ENCODE peak calls at places on chromosome 2, in four cellular contexts. I is fibroblast of lung, Q is psoas muscle, T is lower lobe of right lung. M is an unnamed sample.

GRCh38 chr2:28626891-28627421 is 124.7 kb upstream of the PPP1CB start:
- DNase-seq in I (peak; percentile 91), Q (peak; percentile 52), T (no peak), M (no peak)

GRCh38 chr2:44430340-44430739 is 68.6 kb downstream of the CAMKMT start:
- DNase-seq in Q (no peak), T (no peak), I (no peak), M (no peak)

GRCh38 chr2:167596072-167596471 is 651.3 kb downstream of the STK39 start:
- DNase-seq in T (no peak), I (no peak), Q (no peak), M (no peak)

GRCh38 chr2:2843969-2844548 is 513.0 kb upstream of the MYT1L start:
- DNase-seq in T (no peak), I (no peak), Q (no peak), M (no peak)

GRCh38 chr2:119266091-119266589 is 42.5 kb downstream of the STEAP3 start:
- DNase-seq in Q (no peak), T (no peak), I (no peak), M (no peak)

GRCh38 chr2:186941853-186942252 is 92.9 kb upstream of the ZSWIM2 start:
- DNase-seq in I (no peak), Q (no peak), T (no peak), M (no peak)

GRCh38 chr2:216478791-216479190 is 19.9 kb upstream of the RPL37A start:
- DNase-seq in I (no peak), T (no peak), Q (no peak), M (no peak)

GRCh38 chr2:239155806-239156480 is 244.9 kb downstream of the HDAC4 start:
- DNase-seq in T (peak; percentile 21), I (no peak), Q (peak; percentile 35), M (no peak)

GRCh38 chr2:236663671-236664101 is 94.1 kb downstream of the ACKR3 start:
- DNase-seq in Q (peak; percentile 73), T (no peak), I (peak; percentile 48), M (no peak)

GRCh38 chr2:111972955-111973565 is 74.7 kb downstream of the MERTK start:
- DNase-seq in T (no peak), Q (no peak), I (peak; percentile 25), M (no peak)

GRCh38 chr2:112577756-112578155 is 6.7 kb upstream of the CHCHD5 start:
- DNase-seq in I (peak; percentile 31), Q (no peak), T (no peak), M (no peak)

GRCh38 chr2:217650716-217651360 is 352.0 kb downstream of the TNS1 start:
- DNase-seq in T (no peak), Q (no peak), I (peak; percentile 64), M (no peak)

GRCh38 chr2:160224060-160224459 is 24.0 kb upstream of the ITGB6 start:
- DNase-seq in T (no peak), I (peak; percentile 93), Q (no peak), M (no peak)

GRCh38 chr2:240244543-240244942 is 104.1 kb upstream of the OTOS start:
- DNase-seq in I (no peak), T (peak; percentile 37), Q (peak; percentile 77), M (no peak)

GRCh38 chr2:24919100-24919976 is 699 bp downstream of the ADCY3 start:
- DNase-seq in I (peak; percentile 23), T (no peak), Q (peak; percentile 58), M (no peak)

GRCh38 chr2:25159947-25160346 is 8.4 kb downstream of the POMC start:
- DNase-seq in I (no peak), Q (no peak), T (peak; percentile 26), M (no peak)

GRCh38 chr2:138787053-138787666 is 7.0 kb upstream of the NXPH2 start:
- DNase-seq in T (no peak), Q (no peak), I (peak; percentile 59), M (no peak)

GRCh38 chr2:149921911-149922616 is 334.5 kb upstream of the MMADHC start:
- DNase-seq in Q (no peak), I (no peak), T (no peak), M (no peak)

GRCh38 chr2:202135111-202135874 is 62.2 kb downstream of the KIAA2012 start:
- DNase-seq in Q (peak; percentile 85), T (no peak), I (peak; percentile 100), M (no peak)

GRCh38 chr2:149187061-149187460 is 143.3 kb upstream of the LYPD6 start:
- DNase-seq in I (no peak), Q (no peak), T (no peak), M (no peak)

GRCh38 chr2:62306751-62307468 is 111.0 kb downstream of the B3GNT2 start:
- DNase-seq in T (no peak), Q (no peak), I (no peak), M (no peak)

GRCh38 chr2:46591562-46591961 is 112.2 kb downstream of the TMEM247 start:
- DNase-seq in Q (no peak), T (no peak), I (no peak), M (no peak)

GRCh38 chr2:176555112-176555511 is 285.9 kb downstream of the MTX2 start:
- DNase-seq in I (no peak), T (no peak), Q (no peak), M (no peak)

GRCh38 chr2:241430178-241430577 is 74.1 kb downstream of the FARP2 start:
- DNase-seq in T (no peak), I (no peak), Q (no peak), M (no peak)

GRCh38 chr2:61410185-61410584 is 60.7 kb downstream of the USP34 start:
- DNase-seq in I (no peak), T (no peak), Q (no peak), M (no peak)

GRCh38 chr2:227456772-227457171 is 15.2 kb upstream of the AGFG1 start:
- DNase-seq in Q (no peak), T (no peak), I (no peak), M (no peak)

GRCh38 chr2:3483227-3483985 is 35.9 kb downstream of the ADI1 start:
- DNase-seq in Q (peak; percentile 80), T (peak; percentile 90), I (peak; percentile 91), M (peak; percentile 87)

GRCh38 chr2:136230471-136230870 is 112.5 kb upstream of the CXCR4 start:
- DNase-seq in I (no peak), T (no peak), Q (no peak), M (no peak)

GRCh38 chr2:42914314-42914713 is 121.9 kb upstream of the HAAO start:
- DNase-seq in T (no peak), I (no peak), Q (no peak), M (no peak)

GRCh38 chr2:40803900-40804299 is 352.0 kb upstream of the SLC8A1 start:
- DNase-seq in I (no peak), T (no peak), Q (no peak), M (no peak)

GRCh38 chr2:228545041-228545440 is 363.6 kb upstream of the SPHKAP start:
- DNase-seq in T (no peak), I (no peak), Q (no peak), M (no peak)

GRCh38 chr2:173931751-173932150 is 33.4 kb downstream of the SP3 start:
- DNase-seq in T (no peak), Q (no peak), I (no peak), M (no peak)

GRCh38 chr2:64865831-64866146 is 123.4 kb upstream of the SLC1A4 start:
- DNase-seq in I (no peak), Q (no peak), T (no peak), M (no peak)
- H3K4me3 ChIP-seq in I (peak overlapping the region; percentile 1), Q (peak overlapping the region; percentile 79), T (peak overlapping the region; percentile 78), M (peak overlapping the region; percentile 62)

DNA sequence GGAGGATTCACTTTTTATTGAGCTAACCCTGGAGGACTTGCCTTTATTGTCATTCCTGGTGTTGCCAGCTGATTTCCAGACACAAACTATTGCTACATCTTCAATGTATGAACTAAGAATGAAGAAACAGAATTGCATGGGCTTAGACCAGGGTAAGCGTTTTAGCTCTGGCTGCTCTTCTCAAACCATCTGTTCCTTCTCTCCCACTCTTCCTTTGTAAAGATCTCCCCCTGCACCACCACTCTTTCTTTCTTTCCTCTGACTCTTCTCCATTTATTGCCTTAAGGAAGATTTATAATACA is 41.8 kb downstream of the NCKAP5 start:
- DNase-seq in I (peak; percentile 31), Q (no peak), T (no peak), M (no peak)
- H3K27ac ChIP-seq in I (no peak overlapping the region), Q (no peak overlapping the region), T (no peak overlapping the region), M (no peak overlapping the region)

GRCh38 chr2:196274387-196274809 is 103.0 kb upstream of the STK17B start:
- DNase-seq in I (peak; percentile 49), T (no peak), Q (no peak), M (no peak)

GRCh38 chr2:196278491-196278911 is 107.1 kb upstream of the STK17B start:
- DNase-seq in Q (peak; percentile 18), T (no peak), I (peak; percentile 42), M (peak; percentile 29)

GRCh38 chr2:196277002-196277401 is 105.6 kb upstream of the STK17B start:
- DNase-seq in I (peak; percentile 71), Q (no peak), T (no peak), M (no peak)

GRCh38 chr2:196275646-196276352 is 104.4 kb upstream of the STK17B start:
- DNase-seq in Q (no peak), I (peak; percentile 36), T (no peak), M (no peak)

GRCh38 chr2:196276421-196276820 is 105.0 kb upstream of the STK17B start:
- DNase-seq in Q (no peak), T (no peak), I (no peak), M (no peak)
- H3K4me1 ChIP-seq in Q (no peaks in the 10 kb centered on the region), T (peaks cover 35% of the 10 kb centered on the region), I (peaks cover 11% of the 10 kb centered on the region), M (peaks cover 13% of the 10 kb centered on the region)

DNA sequence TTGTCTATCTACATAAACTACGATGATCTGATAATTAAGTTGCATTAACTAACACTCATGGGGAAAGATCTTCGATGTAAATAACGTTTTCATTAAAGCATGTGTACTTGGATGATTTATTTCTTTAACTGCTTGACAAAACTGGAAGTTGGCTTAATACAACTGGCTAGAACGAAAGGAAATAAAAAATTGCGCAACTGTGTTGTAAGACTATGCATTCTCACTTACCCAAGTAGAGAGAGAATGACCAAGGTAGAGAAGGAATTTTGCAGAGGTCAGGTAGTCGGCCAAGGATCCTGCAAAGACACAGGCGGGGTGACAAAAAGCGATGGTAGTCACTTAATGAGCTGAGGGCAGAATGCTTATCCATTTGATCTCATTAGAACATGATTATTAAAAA is 1.0 kb downstream of the SLC40A1 start:
- DNase-seq in Q (no peak), T (no peak), I (peak; percentile 76), M (no peak)
- H3K4me3 ChIP-seq in Q (peak overlapping the region; percentile 82), T (peak overlapping the region; percentile 75), I (peak overlapping the region; percentile 77), M (peak overlapping the region; percentile 64)

GRCh38 chr2:21012557-21012937 is 31.3 kb downstream of the APOB start:
- DNase-seq in Q (no peak), T (no peak), I (no peak), M (no peak)

GRCh38 chr2:21011453-21011852 is 32.4 kb downstream of the APOB start:
- DNase-seq in I (no peak), Q (no peak), T (no peak), M (no peak)

GRCh38 chr2:21009662-21010225 is 34.1 kb downstream of the APOB start:
- DNase-seq in I (no peak), Q (no peak), T (no peak), M (no peak)

GRCh38 chr2:21011876-21012556 is 31.9 kb downstream of the APOB start:
- DNase-seq in T (no peak), I (no peak), Q (no peak), M (no peak)

GRCh38 chr2:21010813-21011439 is 32.9 kb downstream of the APOB start:
- DNase-seq in T (no peak), I (no peak), Q (no peak), M (no peak)
- H3K27ac ChIP-seq in T (no peak overlapping the region), I (no peak overlapping the region), Q (no peak overlapping the region), M (no peak overlapping the region)